ENCODE peak calls at places on chromosomes 1 and 21, in nine cellular contexts. F is upper lobe of right lung; V is Calu3; H is A549; K is activated B cell treated with CpG ODN at 0.5 μM for 24 hours; L is NCI-H748 treated with DMSO at 0.1 percent for 48 hours; J is stimulated activated CD8-positive, alpha-beta memory T cell treated with anti-CD3 and anti-CD28 coated beads, Interleukin-7, amount 100 ng/mL, for 1 hour; M is AG08396; Y is activated CD4-positive, alpha-beta T cell treated with anti-CD3 and anti-CD28 coated beads, Interleukin-2, amount 10 ng/mL, durations not matched to agents 7 days and 5 days. W is an unnamed sample.

GRCh38 chr1:70922196-70922595 is 125.4 kb downstream of the PTGER3 start:
- DNase-seq in F (no peak), V (no peak), H (no peak), K (no peak), L (no peak), J (no peak), M (no peak), Y (no peak), W (no peak)

GRCh38 chr1:180366386-180367068 is 135.8 kb downstream of the ACBD6 start:
- DNase-seq in F (no peak), V (no peak), H (no peak), K (no peak), L (no peak), J (no peak), M (no peak), Y (no peak), W (no peak)

GRCh38 chr1:166164995-166165660 is 1.7 kb downstream of the FAM78B start:
- DNase-seq in F (peak), V (peak), H (peak), K (peak), L (no peak), J (no peak), M (peak), Y (no peak), W (peak)

GRCh38 chr1:12144236-12144635 is 22.6 kb upstream of the TNFRSF1B start:
- DNase-seq in F (no peak), V (no peak), H (no peak), K (no peak), L (no peak), J (no peak), M (no peak), Y (no peak), W (no peak)

GRCh38 chr1:16967095-16967567 is 13.3 kb downstream of the MFAP2 start:
- DNase-seq in F (no peak), V (no peak), H (no peak), K (no peak), L (no peak), J (no peak), M (no peak), Y (no peak), W (no peak)

GRCh38 chr1:228082975-228083870 is 715 bp downstream of the ARF1 start:
- DNase-seq in F (peak), V (peak), H (no peak), K (no peak), L (no peak), J (no peak), M (peak), Y (peak), W (peak)

GRCh38 chr1:216640100-216640499 is 83.1 kb downstream of the ESRRG start:
- DNase-seq in F (no peak), V (no peak), H (no peak), K (no peak), L (no peak), J (no peak), M (no peak), Y (no peak), W (no peak)

GRCh38 chr1:172902861-172903381 is 147.8 kb downstream of the TNFSF18 start:
- DNase-seq in F (no peak), V (no peak), H (no peak), K (no peak), L (no peak), J (no peak), M (no peak), Y (no peak), W (peak)

GRCh38 chr21:42878678-42878992 is 704 bp downstream of the WDR4 start:
- DNase-seq in F (no peak), V (no peak), H (no peak), K (no peak), L (no peak), J (no peak), M (no peak), Y (no peak), W (no peak)

GRCh38 chr1:54811066-54811465 is 9.9 kb upstream of the TTC22 start:
- DNase-seq in F (no peak), V (no peak), H (no peak), K (no peak), L (no peak), J (no peak), M (no peak), Y (no peak), W (no peak)

GRCh38 chr1:3663999-3664699 is 11.8 kb downstream of the TP73 start:
- DNase-seq in F (peak), V (no peak), H (no peak), K (no peak), L (no peak), J (no peak), M (no peak), Y (no peak), W (no peak)

GRCh38 chr1:232923739-232924386 is 26.5 kb upstream of the NTPCR start:
- DNase-seq in F (no peak), V (no peak), H (no peak), K (no peak), L (no peak), J (no peak), M (no peak), Y (peak), W (peak)

GRCh38 chr1:173410133-173410793 is 66.9 kb upstream of the PRDX6 start:
- DNase-seq in F (no peak), V (no peak), H (no peak), K (no peak), L (no peak), J (no peak), M (no peak), Y (no peak), W (no peak)

GRCh38 chr1:63794927-63795326 is 21.1 kb downstream of the ROR1 start:
- DNase-seq in F (peak), V (no peak), H (no peak), K (no peak), L (no peak), J (no peak), M (peak), Y (no peak), W (peak)

GRCh38 chr21:41779659-41780058 is 12.8 kb upstream of the RIPK4 start:
- DNase-seq in F (no peak), V (no peak), H (no peak), K (no peak), L (peak), J (no peak), M (no peak), Y (no peak), W (no peak)

GRCh38 chr1:53686371-53687267 is 52.3 kb downstream of the GLIS1 start:
- DNase-seq in F (no peak), V (no peak), H (no peak), K (no peak), L (no peak), J (no peak), M (peak), Y (no peak), W (peak)

GRCh38 chr21:36542312-36543101 is 62.6 kb upstream of the CLDN14 start:
- DNase-seq in F (no peak), V (no peak), H (no peak), K (no peak), L (no peak), J (no peak), M (no peak), Y (no peak), W (no peak)

GRCh38 chr1:19644761-19645543 is 841 bp downstream of the NBL1 start:
- DNase-seq in F (no peak), V (no peak), H (no peak), K (peak), L (peak), J (peak), M (peak), Y (peak), W (peak)

GRCh38 chr1:218718216-218718615 is 373.1 kb downstream of the TGFB2 start:
- DNase-seq in F (no peak), V (no peak), H (no peak), K (no peak), L (no peak), J (no peak), M (no peak), Y (no peak), W (no peak)

GRCh38 chr1:89697397-89697796 is 64.5 kb downstream of the LRRC8C start:
- DNase-seq in F (no peak), V (no peak), H (no peak), K (no peak), L (no peak), J (no peak), M (no peak), Y (no peak), W (no peak)

GRCh38 chr1:41983451-41983850 is 64.7 kb upstream of the HIVEP3 start:
- DNase-seq in F (no peak), V (no peak), H (no peak), K (no peak), L (no peak), J (no peak), M (no peak), Y (no peak), W (no peak)

GRCh38 chr21:39142972-39143371 is 40.3 kb downstream of the PSMG1 start:
- DNase-seq in F (no peak), V (no peak), H (no peak), K (no peak), L (no peak), J (no peak), M (no peak), Y (no peak), W (no peak)

GRCh38 chr1:25021586-25022215 is 91.6 kb upstream of the RUNX3 start:
- DNase-seq in F (no peak), V (no peak), H (no peak), K (no peak), L (no peak), J (no peak), M (no peak), Y (no peak), W (no peak)

GRCh38 chr21:27631471-27631870 is 664.6 kb upstream of the ADAMTS5 start:
- DNase-seq in F (no peak), V (no peak), H (no peak), K (no peak), L (no peak), J (no peak), M (no peak), Y (no peak), W (no peak)

GRCh38 chr1:66532798-66533783 is 862 bp upstream of the SGIP1 start:
- DNase-seq in F (peak), V (no peak), H (no peak), K (no peak), L (peak), J (no peak), M (peak), Y (no peak), W (no peak)

GRCh38 chr21:38072489-38072888 is 156.2 kb upstream of the KCNJ6 start:
- DNase-seq in F (no peak), V (no peak), H (no peak), K (no peak), L (no peak), J (no peak), M (no peak), Y (no peak), W (no peak)

GRCh38 chr1:64515427-64515826 is 45.5 kb downstream of the CACHD1 start:
- DNase-seq in F (no peak), V (no peak), H (no peak), K (no peak), L (no peak), J (no peak), M (peak), Y (no peak), W (peak)

GRCh38 chr21:31550070-31550469 is 109.4 kb upstream of the SOD1 start:
- DNase-seq in F (no peak), V (no peak), H (no peak), K (no peak), L (no peak), J (no peak), M (no peak), Y (no peak), W (no peak)

GRCh38 chr1:161440312-161440894 is 64.9 kb upstream of the FCGR2A start:
- DNase-seq in F (peak), V (peak), H (peak), K (peak), L (no peak), J (no peak), M (peak), Y (peak), W (peak)

W was measured in MG63.